ENCODE peak calls at places on chromosomes 5 and 9, in five cellular contexts. W is A549, I is endothelial cell of umbilical vein, R is PC-3, M is HCT116. B is an unnamed sample.

GRCh38 chr5:152389209-152389608 is 15.9 kb downstream of the NMUR2 start:
- DNase-seq in W (no peak), I (no peak), R (peak; percentile 46), M (no peak), B (no peak)

GRCh38 chr9:137303893-137304382 is 1.9 kb upstream of the NRARP start:
- DNase-seq in W (no peak), I (no peak), R (no peak), M (no peak), B (no peak)

GRCh38 chr5:100690036-100690560 is 154.9 kb downstream of the FAM174A start:
- DNase-seq in W (no peak), I (no peak), R (peak; percentile 7), M (no peak), B (no peak)

GRCh38 chr5:149426931-149427330 is 47.8 kb upstream of the IL17B start:
- DNase-seq in W (no peak), I (no peak), R (peak; percentile 44), M (no peak), B (no peak)

GRCh38 chr5:2207416-2207950 is 324.8 kb upstream of the IRX4 start:
- DNase-seq in W (no peak), I (no peak), R (no peak), M (no peak), B (no peak)

GRCh38 chr9:77025146-77025545 is 5.7 kb downstream of the FOXB2 start:
- DNase-seq in W (no peak), I (no peak), R (no peak), M (no peak), B (no peak)

GRCh38 chr9:111961575-111961974 is 65.0 kb downstream of the UGCG start:
- DNase-seq in W (no peak), I (peak; percentile 87), R (no peak), M (peak; percentile 19), B (no peak)

GRCh38 chr5:144711172-144711571 is 540.5 kb downstream of the KCTD16 start:
- DNase-seq in W (no peak), I (no peak), R (no peak), M (no peak), B (no peak)

GRCh38 chr5:171444582-171444981 is 25.1 kb downstream of the FGF18 start:
- DNase-seq in W (no peak), I (no peak), R (no peak), M (no peak), B (no peak)

GRCh38 chr9:127919253-127919815 is 2.5 kb upstream of the ST6GALNAC4 start:
- DNase-seq in W (peak; percentile 98), I (peak; percentile 99), R (peak; percentile 98), M (peak; percentile 99), B (peak; percentile 93)

GRCh38 chr9:20464242-20464641 is 158.1 kb downstream of the MLLT3 start:
- DNase-seq in W (no peak), I (peak; percentile 54), R (no peak), M (no peak), B (no peak)

GRCh38 chr5:151772868-151773561 is 1.3 kb downstream of the G3BP1 start:
- DNase-seq in W (no peak), I (no peak), R (peak; percentile 35), M (no peak), B (peak; percentile 53)

GRCh38 chr5:109409061-109409843 is 522 bp downstream of the PJA2 start:
- DNase-seq in W (peak; percentile 67), I (peak; percentile 74), R (peak; percentile 56), M (peak; percentile 22), B (peak; percentile 74)

GRCh38 chr5:627840-628239 is 15.7 kb downstream of the CEP72 start:
- DNase-seq in W (no peak), I (no peak), R (no peak), M (no peak), B (no peak)

GRCh38 chr9:86099695-86100364 is 472 bp upstream of the GOLM1 start:
- DNase-seq in W (peak; percentile 77), I (peak; percentile 50), R (peak; percentile 56), M (peak; percentile 57), B (peak; percentile 76)

GRCh38 chr5:78971998-78972397 is 13.1 kb downstream of the ARSB start:
- DNase-seq in W (no peak), I (no peak), R (no peak), M (no peak), B (no peak)

GRCh38 chr5:34587355-34588241 is 68.5 kb upstream of the RAI14 start:
- DNase-seq in W (peak; percentile 60), I (peak; percentile 70), R (peak; percentile 76), M (no peak), B (no peak)

GRCh38 chr9:2158111-2158610 is 143.0 kb downstream of the SMARCA2 start:
- DNase-seq in W (peak; percentile 48), I (peak; percentile 88), R (peak; percentile 56), M (no peak), B (peak; percentile 46)

DNA sequence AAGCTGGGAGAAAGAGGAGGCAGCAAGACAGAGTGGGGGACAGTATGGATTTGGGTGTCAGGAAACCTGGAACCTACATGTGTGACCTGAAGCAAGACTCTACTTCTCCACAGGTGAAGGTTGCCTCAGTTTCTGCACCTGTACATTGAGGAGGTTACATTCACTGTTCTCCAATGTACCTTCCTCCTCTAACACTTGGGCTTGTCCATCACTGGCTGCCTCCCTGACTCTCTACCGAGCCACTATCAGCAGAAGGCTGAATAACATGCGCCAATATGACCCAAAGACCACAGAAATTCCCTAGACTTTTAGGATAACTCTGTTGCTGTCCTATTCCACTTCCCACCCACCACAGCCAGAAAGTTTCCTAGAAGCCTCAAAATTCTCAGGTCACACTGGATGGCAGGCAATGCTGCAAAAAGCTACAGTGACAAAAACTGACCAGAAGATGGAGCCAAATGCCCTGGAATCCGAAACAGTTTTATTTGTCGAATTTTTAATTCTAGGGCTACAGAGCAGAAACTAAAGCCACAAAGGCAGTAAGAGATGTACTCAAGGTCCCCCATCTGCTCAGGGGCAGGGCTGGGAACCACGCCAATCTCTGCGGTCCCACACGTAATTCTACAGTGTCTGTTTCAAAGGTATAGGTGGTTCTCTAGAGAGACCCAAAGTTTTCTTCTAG is 64.4 kb downstream of the FAM114A2 start:
- DNase-seq in W (peak; percentile 56), I (peak; percentile 53), R (peak; percentile 69), M (peak; percentile 18), B (peak; percentile 67)
- TF ChIP-seq CTCF in W (peak; percentile 92), I (peak; percentile 65), R (peak; percentile 78), M (peak; percentile 85), B (peak; percentile 87)

GRCh38 chr9:110895141-110895912 is 142.9 kb downstream of the LPAR1 start:
- DNase-seq in W (no peak), I (no peak), R (no peak), M (no peak), B (no peak)
- H3K27ac ChIP-seq in W (no peak overlapping the region), I (no peak overlapping the region), R (no peak overlapping the region), M (no peak overlapping the region), B (no peak overlapping the region)

GRCh38 chr9:96449844-96450612 is at the start of gene HABP4:
- DNase-seq in W (peak; percentile 92), I (peak; percentile 93), R (peak; percentile 91), M (peak; percentile 76), B (peak; percentile 99)

GRCh38 chr9:96449522-96449843 is 486 bp upstream of the HABP4 start:
- DNase-seq in W (no peak), I (no peak), R (no peak), M (no peak), B (no peak)

GRCh38 chr9:96450613-96451544 is 910 bp downstream of the HABP4 start:
- DNase-seq in W (peak; percentile 26), I (peak; percentile 14), R (peak; percentile 48), M (no peak), B (peak; percentile 57)

GRCh38 chr9:96457266-96457665 is 7.3 kb downstream of the HABP4 start:
- DNase-seq in W (no peak), I (peak; percentile 66), R (no peak), M (no peak), B (no peak)

GRCh38 chr9:96453625-96454024 is 3.7 kb downstream of the HABP4 start:
- DNase-seq in W (peak; percentile 75), I (peak; percentile 31), R (peak; percentile 64), M (no peak), B (peak; percentile 42)
- H3K4me2 ChIP-seq in W (peak overlapping the region; percentile 13), I (no peak overlapping the region), R (no peak overlapping the region), M (peak overlapping the region; percentile 14), B (no peak overlapping the region)

DNA sequence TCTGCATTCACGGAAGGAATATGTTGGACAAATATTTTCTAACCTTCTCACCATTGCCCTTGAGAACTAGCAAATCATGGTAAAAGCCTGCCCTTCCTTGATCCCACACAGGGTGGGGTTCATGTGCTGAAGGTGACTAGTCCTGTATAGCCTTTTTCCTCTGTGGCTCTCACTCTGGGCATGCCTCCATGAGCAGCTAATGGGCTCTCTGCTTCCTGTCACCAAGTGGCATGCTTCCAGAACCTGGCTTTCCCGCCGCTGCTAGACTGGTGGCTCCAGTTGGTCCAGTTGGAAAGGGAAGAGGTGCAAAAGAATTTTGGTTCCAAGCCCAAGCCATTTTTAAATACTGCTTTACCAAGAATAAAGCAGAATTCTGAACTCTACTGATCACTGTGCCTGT is 35.5 kb downstream of the FBXO10 start:
- DNase-seq in W (no peak), I (no peak), R (peak; percentile 53), M (no peak), B (no peak)
- TF ChIP-seq CTCF in W (no peak), I (no peak), R (no peak), M (no peak), B (no peak)

DNA sequence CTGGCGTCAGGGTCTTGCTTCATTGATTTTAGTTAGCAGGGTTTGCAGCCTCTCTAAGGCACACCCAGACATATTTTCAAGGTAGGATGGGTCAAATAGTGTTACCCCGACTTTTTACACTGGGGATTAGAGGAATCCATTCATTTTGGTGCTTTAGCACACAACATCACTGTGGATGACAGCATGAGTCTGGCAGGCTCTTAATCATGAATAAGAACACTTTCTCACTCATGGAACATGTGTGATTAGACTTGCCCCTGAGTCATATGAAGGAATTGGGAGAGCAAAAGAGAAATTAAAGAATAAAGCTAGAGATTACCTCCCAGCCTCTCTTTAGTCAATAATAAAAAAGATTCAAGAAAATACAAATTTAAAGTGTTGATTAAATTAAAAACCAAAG is 175.6 kb downstream of the SEMA5A start:
- DNase-seq in W (no peak), I (no peak), R (no peak), M (no peak), B (no peak)
- H3K27ac ChIP-seq in W (no peak overlapping the region), I (no peak overlapping the region), R (no peak overlapping the region), M (no peak overlapping the region), B (no peak overlapping the region)

GRCh38 chr9:4662989-4663792 is 1.1 kb downstream of the PLPP6 start:
- DNase-seq in W (no peak), I (no peak), R (peak; percentile 29), M (no peak), B (peak; percentile 51)
- H3K4me2 ChIP-seq in W (peak overlapping the region; percentile 98), I (peak overlapping the region; percentile 82), R (peak overlapping the region; percentile 91), M (peak overlapping the region; percentile 92), B (peak overlapping the region; percentile 93)

GRCh38 chr5:39599721-39600431 is 175.1 kb upstream of the DAB2 start:
- DNase-seq in W (peak; percentile 17), I (peak; percentile 43), R (peak; percentile 84), M (peak; percentile 24), B (peak; percentile 84)
- TF ChIP-seq CTCF in W (peak; percentile 72), I (peak; percentile 28), R (peak; percentile 90), M (peak; percentile 56), B (peak; percentile 65)

B was measured in hepatocyte.